ENCODE peak calls at places on chromosomes 12 and 14, in eight cellular contexts. One of them, this sample, is unnamed.

GRCh38 chr14:87343641-87344040 is 649.3 kb downstream of the GALC start:
- DNase-seq in neural crest cell: no peak
- DNase-seq in spleen: no peak
- DNase-seq in progenitor cell of endocrine pancreas: no peak
- DNase-seq in bronchial epithelial cell: peak
- DNase-seq in thyroid gland: no peak
- DNase-seq in glutamatergic neuron: no peak
- DNase-seq in astrocyte: no peak
- DNase-seq in this sample: peak

GRCh38 chr12:116614194-116614885 is 55.2 kb downstream of the MAP1LC3B2 start:
- DNase-seq in progenitor cell of endocrine pancreas: no peak
- DNase-seq in neural crest cell: no peak
- DNase-seq in spleen: no peak
- DNase-seq in thyroid gland: no peak
- DNase-seq in glutamatergic neuron: no peak
- DNase-seq in bronchial epithelial cell: no peak
- DNase-seq in astrocyte: no peak
- DNase-seq in this sample: no peak

GRCh38 chr12:39966251-39966650 is 139.6 kb downstream of the SLC2A13 start:
- DNase-seq in bronchial epithelial cell: no peak
- DNase-seq in astrocyte: no peak
- DNase-seq in thyroid gland: no peak
- DNase-seq in progenitor cell of endocrine pancreas: no peak
- DNase-seq in glutamatergic neuron: no peak
- DNase-seq in neural crest cell: no peak
- DNase-seq in spleen: no peak
- DNase-seq in this sample: no peak

GRCh38 chr14:63875311-63875710 is 22.5 kb downstream of the SYNE2 start:
- DNase-seq in progenitor cell of endocrine pancreas: no peak
- DNase-seq in bronchial epithelial cell: peak
- DNase-seq in spleen: no peak
- DNase-seq in neural crest cell: no peak
- DNase-seq in astrocyte: peak
- DNase-seq in thyroid gland: no peak
- DNase-seq in glutamatergic neuron: no peak
- DNase-seq in this sample: peak

GRCh38 chr12:106492893-106493292 is 89.9 kb upstream of the RFX4 start:
- DNase-seq in bronchial epithelial cell: no peak
- DNase-seq in progenitor cell of endocrine pancreas: no peak
- DNase-seq in glutamatergic neuron: no peak
- DNase-seq in thyroid gland: no peak
- DNase-seq in astrocyte: no peak
- DNase-seq in neural crest cell: no peak
- DNase-seq in spleen: no peak
- DNase-seq in this sample: no peak

GRCh38 chr12:41514050-41514449 is 325.9 kb downstream of the PDZRN4 start:
- DNase-seq in spleen: no peak
- DNase-seq in thyroid gland: no peak
- DNase-seq in neural crest cell: no peak
- DNase-seq in bronchial epithelial cell: no peak
- DNase-seq in progenitor cell of endocrine pancreas: no peak
- DNase-seq in astrocyte: no peak
- DNase-seq in glutamatergic neuron: no peak
- DNase-seq in this sample: no peak

GRCh38 chr12:111193067-111193466 is 175.8 kb downstream of the PHETA1 start:
- DNase-seq in bronchial epithelial cell: no peak
- DNase-seq in progenitor cell of endocrine pancreas: no peak
- DNase-seq in astrocyte: no peak
- DNase-seq in neural crest cell: no peak
- DNase-seq in glutamatergic neuron: no peak
- DNase-seq in thyroid gland: no peak
- DNase-seq in spleen: no peak
- DNase-seq in this sample: no peak

GRCh38 chr14:100105357-100106169 is 40.3 kb downstream of the EVL start:
- DNase-seq in neural crest cell: no peak
- DNase-seq in thyroid gland: no peak
- DNase-seq in glutamatergic neuron: no peak
- DNase-seq in bronchial epithelial cell: no peak
- DNase-seq in astrocyte: no peak
- DNase-seq in progenitor cell of endocrine pancreas: no peak
- DNase-seq in spleen: no peak
- DNase-seq in this sample: no peak

GRCh38 chr12:131902332-131903241 is 8.2 kb downstream of the ULK1 start:
- DNase-seq in astrocyte: no peak
- DNase-seq in thyroid gland: peak
- DNase-seq in bronchial epithelial cell: peak
- DNase-seq in neural crest cell: no peak
- DNase-seq in progenitor cell of endocrine pancreas: no peak
- DNase-seq in glutamatergic neuron: no peak
- DNase-seq in spleen: peak
- DNase-seq in this sample: no peak

GRCh38 chr14:66853311-66853710 is 335.9 kb upstream of the GARIN2 start:
- DNase-seq in thyroid gland: no peak
- DNase-seq in glutamatergic neuron: no peak
- DNase-seq in neural crest cell: no peak
- DNase-seq in progenitor cell of endocrine pancreas: no peak
- DNase-seq in bronchial epithelial cell: no peak
- DNase-seq in spleen: no peak
- DNase-seq in astrocyte: no peak
- DNase-seq in this sample: no peak

GRCh38 chr14:102249041-102249440 is 55.9 kb downstream of the MOK start:
- DNase-seq in glutamatergic neuron: no peak
- DNase-seq in thyroid gland: no peak
- DNase-seq in progenitor cell of endocrine pancreas: no peak
- DNase-seq in astrocyte: peak
- DNase-seq in bronchial epithelial cell: no peak
- DNase-seq in spleen: no peak
- DNase-seq in neural crest cell: no peak
- DNase-seq in this sample: no peak

GRCh38 chr14:64501326-64502171 is 2.1 kb downstream of the ZBTB25 start:
- DNase-seq in neural crest cell: no peak
- DNase-seq in progenitor cell of endocrine pancreas: no peak
- DNase-seq in glutamatergic neuron: no peak
- DNase-seq in thyroid gland: peak
- DNase-seq in bronchial epithelial cell: peak
- DNase-seq in astrocyte: peak
- DNase-seq in spleen: no peak
- DNase-seq in this sample: peak

GRCh38 chr14:80498533-80498932 is 287.2 kb upstream of the DIO2 start:
- DNase-seq in bronchial epithelial cell: no peak
- DNase-seq in neural crest cell: no peak
- DNase-seq in glutamatergic neuron: no peak
- DNase-seq in thyroid gland: no peak
- DNase-seq in spleen: no peak
- DNase-seq in astrocyte: no peak
- DNase-seq in progenitor cell of endocrine pancreas: no peak
- DNase-seq in this sample: no peak

GRCh38 chr12:68428724-68429580 is 96.8 kb upstream of the MDM1 start:
- DNase-seq in thyroid gland: no peak
- DNase-seq in neural crest cell: no peak
- DNase-seq in progenitor cell of endocrine pancreas: no peak
- DNase-seq in bronchial epithelial cell: no peak
- DNase-seq in glutamatergic neuron: no peak
- DNase-seq in spleen: no peak
- DNase-seq in astrocyte: peak
- DNase-seq in this sample: no peak

GRCh38 chr12:67727652-67728295 is 79.2 kb downstream of the DYRK2 start:
- DNase-seq in progenitor cell of endocrine pancreas: no peak
- DNase-seq in thyroid gland: no peak
- DNase-seq in glutamatergic neuron: no peak
- DNase-seq in bronchial epithelial cell: no peak
- DNase-seq in neural crest cell: no peak
- DNase-seq in spleen: no peak
- DNase-seq in astrocyte: no peak
- DNase-seq in this sample: no peak

GRCh38 chr12:60148109-60148508 is 552.3 kb downstream of the SLC16A7 start:
- DNase-seq in progenitor cell of endocrine pancreas: no peak
- DNase-seq in glutamatergic neuron: no peak
- DNase-seq in astrocyte: peak
- DNase-seq in spleen: no peak
- DNase-seq in thyroid gland: no peak
- DNase-seq in neural crest cell: no peak
- DNase-seq in bronchial epithelial cell: peak
- DNase-seq in this sample: peak

GRCh38 chr14:51849095-51849494 is 11.3 kb upstream of the GNG2 start:
- DNase-seq in progenitor cell of endocrine pancreas: no peak
- DNase-seq in neural crest cell: no peak
- DNase-seq in spleen: no peak
- DNase-seq in glutamatergic neuron: no peak
- DNase-seq in bronchial epithelial cell: peak
- DNase-seq in thyroid gland: no peak
- DNase-seq in astrocyte: peak
- DNase-seq in this sample: no peak

GRCh38 chr12:27549801-27550652 is 26.0 kb downstream of the PPFIBP1 start:
- DNase-seq in progenitor cell of endocrine pancreas: no peak
- DNase-seq in glutamatergic neuron: no peak
- DNase-seq in spleen: no peak
- DNase-seq in astrocyte: peak
- DNase-seq in neural crest cell: no peak
- DNase-seq in thyroid gland: peak
- DNase-seq in bronchial epithelial cell: peak
- DNase-seq in this sample: peak

GRCh38 chr14:68758301-68758700 is 34.6 kb downstream of the ZFP36L1 start:
- DNase-seq in thyroid gland: no peak
- DNase-seq in neural crest cell: no peak
- DNase-seq in astrocyte: no peak
- DNase-seq in glutamatergic neuron: no peak
- DNase-seq in progenitor cell of endocrine pancreas: no peak
- DNase-seq in bronchial epithelial cell: no peak
- DNase-seq in spleen: no peak
- DNase-seq in this sample: no peak
- TF ChIP-seq CTCF in thyroid gland: no peak
- TF ChIP-seq CTCF in neural crest cell: no peak
- TF ChIP-seq CTCF in astrocyte: no peak
- TF ChIP-seq CTCF in glutamatergic neuron: no peak
- TF ChIP-seq CTCF in progenitor cell of endocrine pancreas: no peak
- TF ChIP-seq CTCF in bronchial epithelial cell: no peak
- TF ChIP-seq CTCF in spleen: no peak
- TF ChIP-seq CTCF in this sample: no peak

DNA sequence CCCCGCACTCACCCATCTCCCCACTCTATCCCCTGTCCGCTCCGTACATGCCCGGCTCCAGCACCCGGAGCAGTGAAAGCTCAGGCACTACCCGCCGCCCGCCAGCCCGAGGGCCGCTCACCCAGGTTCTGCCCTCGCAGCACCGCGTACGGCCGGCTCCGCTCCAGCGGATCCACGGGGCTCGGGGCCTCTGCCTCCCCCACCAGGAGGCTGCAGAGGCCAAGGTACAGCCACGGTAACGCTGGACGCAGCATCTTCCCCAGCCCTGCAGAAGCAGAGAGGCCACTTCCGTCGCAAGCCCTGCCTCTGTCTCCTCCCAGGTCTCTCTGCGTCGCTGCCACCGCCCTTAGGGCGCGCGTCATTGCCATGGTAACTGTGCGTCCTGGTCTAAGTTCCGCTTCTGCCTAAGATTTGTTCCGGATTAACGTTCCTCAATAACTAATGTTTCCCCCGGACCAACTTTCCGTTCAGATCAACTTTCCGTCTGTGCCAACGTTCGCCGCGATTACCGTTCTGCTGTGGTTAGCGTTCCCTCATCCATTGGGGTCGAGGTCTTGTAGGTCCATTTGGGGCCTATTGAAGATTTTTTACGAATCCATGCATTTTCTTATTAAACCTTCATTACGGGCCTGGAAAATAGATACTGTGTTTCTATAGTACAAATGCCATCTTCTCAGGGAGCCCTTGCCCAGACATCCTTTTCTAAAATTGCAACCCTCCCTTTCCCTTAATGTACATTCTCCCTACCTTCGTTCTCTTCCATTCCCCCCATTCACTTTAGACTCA is at the start of gene C12orf76:
- DNase-seq in progenitor cell of endocrine pancreas: peak
- DNase-seq in spleen: peak
- DNase-seq in thyroid gland: peak
- DNase-seq in astrocyte: peak
- DNase-seq in bronchial epithelial cell: peak
- DNase-seq in neural crest cell: peak
- DNase-seq in glutamatergic neuron: peak
- DNase-seq in this sample: peak
- TF ChIP-seq CTCF in progenitor cell of endocrine pancreas: no peak
- TF ChIP-seq CTCF in spleen: no peak
- TF ChIP-seq CTCF in thyroid gland: no peak
- TF ChIP-seq CTCF in astrocyte: no peak
- TF ChIP-seq CTCF in bronchial epithelial cell: no peak
- TF ChIP-seq CTCF in neural crest cell: no peak
- TF ChIP-seq CTCF in glutamatergic neuron: no peak
- TF ChIP-seq CTCF in this sample: no peak

DNA sequence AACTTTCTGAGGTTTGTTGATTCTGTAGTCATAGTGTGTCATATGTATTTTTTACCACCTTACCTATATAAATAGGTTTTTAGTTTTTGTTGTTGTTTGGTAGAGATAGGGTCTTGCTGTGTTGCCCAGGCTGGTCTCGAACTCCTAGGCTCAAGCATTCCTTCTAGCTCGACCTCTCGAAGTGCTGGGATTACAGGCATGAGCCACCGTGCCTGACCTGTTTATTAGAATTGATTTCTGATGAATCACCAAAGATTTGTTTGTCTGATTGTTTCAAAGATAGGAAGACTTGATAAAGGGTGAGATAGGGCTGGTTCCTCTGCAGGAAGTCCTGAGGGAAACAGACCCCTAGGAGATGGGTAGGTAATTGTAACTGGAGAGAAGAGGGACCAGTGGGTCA is 481.6 kb downstream of the PCNX1 start:
- DNase-seq in neural crest cell: no peak
- DNase-seq in astrocyte: no peak
- DNase-seq in progenitor cell of endocrine pancreas: no peak
- DNase-seq in thyroid gland: no peak
- DNase-seq in bronchial epithelial cell: no peak
- DNase-seq in glutamatergic neuron: no peak
- DNase-seq in spleen: no peak
- DNase-seq in this sample: no peak
- TF ChIP-seq CTCF in neural crest cell: no peak
- TF ChIP-seq CTCF in astrocyte: no peak
- TF ChIP-seq CTCF in progenitor cell of endocrine pancreas: no peak
- TF ChIP-seq CTCF in thyroid gland: no peak
- TF ChIP-seq CTCF in bronchial epithelial cell: no peak
- TF ChIP-seq CTCF in glutamatergic neuron: no peak
- TF ChIP-seq CTCF in spleen: no peak
- TF ChIP-seq CTCF in this sample: no peak

DNA sequence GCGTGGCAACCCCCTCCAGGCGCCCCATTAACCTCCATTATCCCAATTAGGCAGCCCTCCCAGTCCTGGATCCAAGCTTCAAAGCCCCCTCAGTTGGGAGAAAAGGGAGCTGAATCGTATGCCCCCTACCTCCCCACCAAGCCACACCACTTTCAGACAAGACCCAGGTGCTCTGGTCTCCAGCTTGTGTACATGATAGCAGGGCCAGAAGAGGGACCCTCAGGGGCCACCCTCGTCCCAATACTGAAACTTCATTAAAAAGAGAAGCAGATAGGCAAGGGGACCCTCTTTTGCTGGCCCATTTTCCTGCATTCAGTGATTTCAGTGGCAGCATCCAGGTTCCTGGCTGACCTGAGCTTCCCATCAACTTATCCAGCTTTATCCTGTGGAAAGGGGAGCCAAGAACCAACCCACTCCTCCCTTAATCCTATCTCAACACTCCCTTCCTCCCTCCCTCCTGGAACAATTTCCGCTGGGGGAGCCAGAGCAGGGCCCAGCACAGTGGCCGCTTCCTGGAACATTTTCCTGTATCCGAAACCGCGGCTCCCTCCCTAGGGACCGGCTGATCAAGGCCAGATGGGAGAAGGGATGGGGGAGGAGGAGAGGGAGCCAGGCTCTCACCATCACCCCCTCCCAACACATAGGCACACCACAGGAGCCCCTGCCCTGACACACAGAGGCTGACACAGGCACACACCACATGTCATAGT is 9.5 kb upstream of the SP7 start:
- DNase-seq in spleen: no peak
- DNase-seq in thyroid gland: peak
- DNase-seq in glutamatergic neuron: peak
- DNase-seq in progenitor cell of endocrine pancreas: no peak
- DNase-seq in astrocyte: no peak
- DNase-seq in bronchial epithelial cell: no peak
- DNase-seq in neural crest cell: no peak
- DNase-seq in this sample: no peak
- TF ChIP-seq CTCF in spleen: no peak
- TF ChIP-seq CTCF in thyroid gland: no peak
- TF ChIP-seq CTCF in glutamatergic neuron: no peak
- TF ChIP-seq CTCF in progenitor cell of endocrine pancreas: no peak
- TF ChIP-seq CTCF in astrocyte: no peak
- TF ChIP-seq CTCF in bronchial epithelial cell: no peak
- TF ChIP-seq CTCF in neural crest cell: no peak
- TF ChIP-seq CTCF in this sample: no peak

This sample was measured in MCF 10A.